ENCODE peak calls at places on chromosome 4, in four cellular contexts. J, U, K and V are unnamed samples.

GRCh38 chr4:145341381-145341780 is 140.3 kb upstream of the SMAD1 start:
- DNase-seq in U (no peak), K (no peak), J (no peak), V (no peak)

GRCh38 chr4:127622923-127623754 is 9.6 kb upstream of the INTU start:
- DNase-seq in J (peak), K (no peak), U (no peak), V (no peak)

GRCh38 chr4:123353656-123354055 is 42.9 kb upstream of the SPRY1 start:
- DNase-seq in U (no peak), J (no peak), K (no peak), V (no peak)

GRCh38 chr4:44256414-44256813 is 192.2 kb downstream of the KCTD8 start:
- DNase-seq in J (peak), U (no peak), K (no peak), V (no peak)

GRCh38 chr4:184784628-184785257 is 41.0 kb downstream of the ACSL1 start:
- DNase-seq in U (no peak), K (no peak), J (no peak), V (no peak)

GRCh38 chr4:107125496-107125895 is 89.4 kb upstream of the DKK2 start:
- DNase-seq in J (no peak), K (no peak), U (no peak), V (no peak)

GRCh38 chr4:68463796-68464195 is 16.5 kb downstream of the TMPRSS11E start:
- DNase-seq in J (no peak), K (no peak), U (no peak), V (no peak)

GRCh38 chr4:55925235-55925634 is 23.5 kb upstream of the CEP135 start:
- DNase-seq in K (no peak), U (no peak), J (no peak), V (no peak)

GRCh38 chr4:174265917-174266316 is 17.6 kb downstream of the FBXO8 start:
- DNase-seq in J (no peak), K (peak), U (no peak), V (no peak)